ENCODE peak calls at places on chromosome 13, in six cellular contexts. R is Calu3, O is PC-9, A is stomach, H is esophagus squamous epithelium, C is psoas muscle. U is an unnamed sample.

GRCh38 chr13:106088094-106088493 is 447.4 kb downstream of the EFNB2 start:
- DNase-seq in R (no peak), O (no peak), A (no peak), H (no peak), C (no peak), U (no peak)

GRCh38 chr13:101218484-101218883 is 197.8 kb downstream of the NALCN start:
- DNase-seq in R (no peak), O (no peak), A (no peak), H (no peak), C (no peak), U (no peak)

GRCh38 chr13:76884571-76885202 is 1.5 kb downstream of the KCTD12 start:
- DNase-seq in R (no peak), O (no peak), A (no peak), H (no peak), C (no peak), U (no peak)

GRCh38 chr13:54989418-54989817 is 1960.8 kb downstream of the OLFM4 start:
- DNase-seq in R (no peak), O (no peak), A (no peak), H (no peak), C (no peak), U (no peak)

GRCh38 chr13:99985886-99986527 is 4.4 kb downstream of the ZIC2 start:
- DNase-seq in R (no peak), O (no peak), A (no peak), H (no peak), C (no peak), U (no peak)

GRCh38 chr13:47611664-47612288 is 389.3 kb downstream of the SUCLA2 start:
- DNase-seq in R (no peak), O (no peak), A (no peak), H (no peak), C (no peak), U (no peak)

GRCh38 chr13:83515267-83515666 is 367.0 kb downstream of the SLITRK1 start:
- DNase-seq in R (no peak), O (no peak), A (no peak), H (no peak), C (no peak), U (no peak)

GRCh38 chr13:98910501-98910951 is 67.3 kb downstream of the DOCK9 start:
- DNase-seq in R (peak; percentile 1), O (peak; percentile 14), A (no peak), H (no peak), C (no peak), U (no peak)

GRCh38 chr13:91398413-91399188 is at the start of gene GPC5:
- DNase-seq in R (peak; percentile 53), O (peak; percentile 74), A (peak; percentile 80), H (no peak), C (peak; percentile 68), U (no peak)

GRCh38 chr13:112952759-112953541 is 16.1 kb upstream of the MCF2L start:
- DNase-seq in R (no peak), O (no peak), A (peak; percentile 24), H (no peak), C (no peak), U (no peak)

GRCh38 chr13:39776439-39776838 is 121.0 kb downstream of the COG6 start:
- DNase-seq in R (no peak), O (no peak), A (no peak), H (no peak), C (no peak), U (no peak)

GRCh38 chr13:37348916-37349653 is 243.6 kb upstream of the CSNK1A1L start:
- DNase-seq in R (no peak), O (no peak), A (no peak), H (no peak), C (no peak), U (no peak)

GRCh38 chr13:113528798-113529180 is 38.3 kb upstream of the DCUN1D2 start:
- DNase-seq in R (no peak), O (no peak), A (no peak), H (no peak), C (no peak), U (no peak)

GRCh38 chr13:35599385-35599784 is 122.9 kb upstream of the MAB21L1 start:
- DNase-seq in R (no peak), O (no peak), A (no peak), H (no peak), C (no peak), U (no peak)

GRCh38 chr13:109451726-109452125 is 334.7 kb downstream of the IRS2 start:
- DNase-seq in R (no peak), O (no peak), A (no peak), H (no peak), C (no peak), U (no peak)

GRCh38 chr13:95834134-95834765 is 157.3 kb downstream of the DNAJC3 start:
- DNase-seq in R (peak; percentile 36), O (peak; percentile 51), A (peak; percentile 65), H (no peak), C (peak; percentile 39), U (no peak)

GRCh38 chr13:97905517-97905916 is 48.0 kb upstream of the IPO5 start:
- DNase-seq in R (no peak), O (no peak), A (no peak), H (no peak), C (no peak), U (no peak)

GRCh38 chr13:76331948-76332712 is 554.1 kb downstream of the KCTD12 start:
- DNase-seq in R (no peak), O (no peak), A (no peak), H (no peak), C (no peak), U (no peak)

GRCh38 chr13:71274923-71275593 is 591.9 kb downstream of the DACH1 start:
- DNase-seq in R (no peak), O (no peak), A (no peak), H (no peak), C (no peak), U (no peak)

GRCh38 chr13:48006396-48006795 is 5.3 kb upstream of the SUCLA2 start:
- DNase-seq in R (no peak), O (no peak), A (no peak), H (no peak), C (no peak), U (no peak)

GRCh38 chr13:84130739-84131138 is 248.5 kb upstream of the SLITRK1 start:
- DNase-seq in R (no peak), O (no peak), A (no peak), H (no peak), C (no peak), U (no peak)

GRCh38 chr13:110248449-110249143 is 58.4 kb downstream of the COL4A1 start:
- DNase-seq in R (no peak), O (no peak), A (no peak), H (no peak), C (no peak), U (no peak)

GRCh38 chr13:48252176-48252575 is 19.2 kb downstream of the ITM2B start:
- DNase-seq in R (no peak), O (no peak), A (no peak), H (no peak), C (no peak), U (no peak)

GRCh38 chr13:102873653-102874052 is 27.8 kb downstream of the ERCC5 start:
- DNase-seq in R (no peak), O (no peak), A (no peak), H (no peak), C (no peak), U (no peak)

GRCh38 chr13:23447927-23448326 is 14.4 kb upstream of the SACS start:
- DNase-seq in R (no peak), O (no peak), A (no peak), H (no peak), C (no peak), U (no peak)